ENCODE peak calls at places on chromosome 2, in five cellular contexts. One of them, this sample, is unnamed.

GRCh38 chr2:24515335-24515734 is 24.3 kb downstream of the NCOA1 start:
- DNase-seq in astrocyte of the spinal cord: no peak
- DNase-seq in upper lobe of left lung: no peak
- DNase-seq in ovary: no peak
- DNase-seq in Calu3: peak
- DNase-seq in this sample: peak

GRCh38 chr2:109254174-109254904 is 125.3 kb downstream of the SH3RF3 start:
- DNase-seq in astrocyte of the spinal cord: no peak
- DNase-seq in upper lobe of left lung: no peak
- DNase-seq in ovary: no peak
- DNase-seq in Calu3: no peak
- DNase-seq in this sample: no peak

GRCh38 chr2:27638023-27638637 is 9.3 kb downstream of the GPN1 start:
- DNase-seq in astrocyte of the spinal cord: peak
- DNase-seq in upper lobe of left lung: no peak
- DNase-seq in ovary: no peak
- DNase-seq in Calu3: no peak
- DNase-seq in this sample: no peak

GRCh38 chr2:103196834-103197233 is 435.0 kb downstream of the TMEM182 start:
- DNase-seq in astrocyte of the spinal cord: no peak
- DNase-seq in upper lobe of left lung: no peak
- DNase-seq in ovary: no peak
- DNase-seq in Calu3: no peak
- DNase-seq in this sample: no peak

GRCh38 chr2:153536105-153536504 is 57.5 kb upstream of the RPRM start:
- DNase-seq in astrocyte of the spinal cord: no peak
- DNase-seq in upper lobe of left lung: no peak
- DNase-seq in ovary: no peak
- DNase-seq in Calu3: no peak
- DNase-seq in this sample: peak

GRCh38 chr2:242020196-242021004 is 150.9 kb downstream of the RTP5 start:
- DNase-seq in astrocyte of the spinal cord: peak
- DNase-seq in upper lobe of left lung: no peak
- DNase-seq in ovary: peak
- DNase-seq in Calu3: peak
- DNase-seq in this sample: no peak

GRCh38 chr2:86037795-86038192 is 67.9 kb downstream of the POLR1A start:
- DNase-seq in astrocyte of the spinal cord: no peak
- DNase-seq in upper lobe of left lung: peak
- DNase-seq in ovary: peak
- DNase-seq in Calu3: no peak
- DNase-seq in this sample: no peak

GRCh38 chr2:239388236-239389151 is 12.3 kb downstream of the HDAC4 start:
- DNase-seq in astrocyte of the spinal cord: no peak
- DNase-seq in upper lobe of left lung: no peak
- DNase-seq in ovary: no peak
- DNase-seq in Calu3: no peak
- DNase-seq in this sample: no peak

GRCh38 chr2:71844967-71845366 is 302.7 kb downstream of the CYP26B1 start:
- DNase-seq in astrocyte of the spinal cord: no peak
- DNase-seq in upper lobe of left lung: no peak
- DNase-seq in ovary: no peak
- DNase-seq in Calu3: no peak
- DNase-seq in this sample: no peak

GRCh38 chr2:28663359-28663758 is 88.3 kb upstream of the PPP1CB start:
- DNase-seq in astrocyte of the spinal cord: peak
- DNase-seq in upper lobe of left lung: no peak
- DNase-seq in ovary: no peak
- DNase-seq in Calu3: no peak
- DNase-seq in this sample: peak

GRCh38 chr2:201118957-201119848 is 3.2 kb downstream of the CFLAR start:
- DNase-seq in astrocyte of the spinal cord: peak
- DNase-seq in upper lobe of left lung: no peak
- DNase-seq in ovary: no peak
- DNase-seq in Calu3: no peak
- DNase-seq in this sample: no peak

GRCh38 chr2:186135697-186136096 is 350.4 kb upstream of the ZC3H15 start:
- DNase-seq in astrocyte of the spinal cord: peak
- DNase-seq in upper lobe of left lung: no peak
- DNase-seq in ovary: no peak
- DNase-seq in Calu3: no peak
- DNase-seq in this sample: no peak

GRCh38 chr2:240203031-240203841 is 62.8 kb upstream of the OTOS start:
- DNase-seq in astrocyte of the spinal cord: no peak
- DNase-seq in upper lobe of left lung: no peak
- DNase-seq in ovary: no peak
- DNase-seq in Calu3: no peak
- DNase-seq in this sample: no peak

GRCh38 chr2:175063741-175064140 is 58.6 kb upstream of the CHN1 start:
- DNase-seq in astrocyte of the spinal cord: no peak
- DNase-seq in upper lobe of left lung: no peak
- DNase-seq in ovary: no peak
- DNase-seq in Calu3: no peak
- DNase-seq in this sample: peak

GRCh38 chr2:72936669-72937355 is 19.5 kb downstream of the EMX1 start:
- DNase-seq in astrocyte of the spinal cord: no peak
- DNase-seq in upper lobe of left lung: no peak
- DNase-seq in ovary: no peak
- DNase-seq in Calu3: no peak
- DNase-seq in this sample: no peak

GRCh38 chr2:66170681-66171234 is 264.2 kb upstream of the MEIS1 start:
- DNase-seq in astrocyte of the spinal cord: no peak
- DNase-seq in upper lobe of left lung: no peak
- DNase-seq in ovary: no peak
- DNase-seq in Calu3: no peak
- DNase-seq in this sample: peak

GRCh38 chr2:128742467-128742866 is 423.8 kb upstream of the HS6ST1 start:
- DNase-seq in astrocyte of the spinal cord: no peak
- DNase-seq in upper lobe of left lung: no peak
- DNase-seq in ovary: no peak
- DNase-seq in Calu3: no peak
- DNase-seq in this sample: no peak

GRCh38 chr2:223967981-223968380 is 10.7 kb downstream of the MRPL44 start:
- DNase-seq in astrocyte of the spinal cord: peak
- DNase-seq in upper lobe of left lung: no peak
- DNase-seq in ovary: no peak
- DNase-seq in Calu3: no peak
- DNase-seq in this sample: no peak

GRCh38 chr2:128491845-128492244 is 173.2 kb upstream of the HS6ST1 start:
- DNase-seq in astrocyte of the spinal cord: no peak
- DNase-seq in upper lobe of left lung: no peak
- DNase-seq in ovary: no peak
- DNase-seq in Calu3: no peak
- DNase-seq in this sample: no peak

GRCh38 chr2:72137498-72138010 is 10.1 kb downstream of the CYP26B1 start:
- DNase-seq in astrocyte of the spinal cord: no peak
- DNase-seq in upper lobe of left lung: no peak
- DNase-seq in ovary: peak
- DNase-seq in Calu3: peak
- DNase-seq in this sample: peak

GRCh38 chr2:96159084-96159830 is 14.0 kb upstream of the DUSP2 start:
- DNase-seq in astrocyte of the spinal cord: no peak
- DNase-seq in upper lobe of left lung: no peak
- DNase-seq in ovary: no peak
- DNase-seq in Calu3: no peak
- DNase-seq in this sample: no peak

GRCh38 chr2:3650140-3650944 is 7.7 kb upstream of the ALLC start:
- DNase-seq in astrocyte of the spinal cord: no peak
- DNase-seq in upper lobe of left lung: no peak
- DNase-seq in ovary: no peak
- DNase-seq in Calu3: no peak
- DNase-seq in this sample: no peak

GRCh38 chr2:105697781-105698449 is 46.8 kb upstream of the NCK2 start:
- DNase-seq in astrocyte of the spinal cord: no peak
- DNase-seq in upper lobe of left lung: no peak
- DNase-seq in ovary: no peak
- DNase-seq in Calu3: no peak
- DNase-seq in this sample: no peak

GRCh38 chr2:163877316-163877715 is 141.5 kb upstream of the FIGN start:
- DNase-seq in astrocyte of the spinal cord: peak
- DNase-seq in upper lobe of left lung: no peak
- DNase-seq in ovary: no peak
- DNase-seq in Calu3: peak
- DNase-seq in this sample: no peak

GRCh38 chr2:119218478-119219064 is 5.1 kb upstream of the STEAP3 start:
- DNase-seq in astrocyte of the spinal cord: peak
- DNase-seq in upper lobe of left lung: no peak
- DNase-seq in ovary: peak
- DNase-seq in Calu3: peak
- DNase-seq in this sample: peak

GRCh38 chr2:106845716-106846115 is 40.3 kb downstream of the ST6GAL2 start:
- DNase-seq in astrocyte of the spinal cord: no peak
- DNase-seq in upper lobe of left lung: no peak
- DNase-seq in ovary: no peak
- DNase-seq in Calu3: no peak
- DNase-seq in this sample: no peak

GRCh38 chr2:106841886-106842645 is 43.9 kb downstream of the ST6GAL2 start:
- DNase-seq in astrocyte of the spinal cord: no peak
- DNase-seq in upper lobe of left lung: no peak
- DNase-seq in ovary: no peak
- DNase-seq in Calu3: no peak
- DNase-seq in this sample: no peak

GRCh38 chr2:106843910-106844250 is 42.1 kb downstream of the ST6GAL2 start:
- DNase-seq in astrocyte of the spinal cord: no peak
- DNase-seq in upper lobe of left lung: no peak
- DNase-seq in ovary: no peak
- DNase-seq in Calu3: no peak
- DNase-seq in this sample: no peak

GRCh38 chr2:106843001-106843909 is 42.7 kb downstream of the ST6GAL2 start:
- DNase-seq in astrocyte of the spinal cord: no peak
- DNase-seq in upper lobe of left lung: no peak
- DNase-seq in ovary: no peak
- DNase-seq in Calu3: no peak
- DNase-seq in this sample: no peak

GRCh38 chr2:106839849-106840595 is 45.9 kb downstream of the ST6GAL2 start:
- DNase-seq in astrocyte of the spinal cord: no peak
- DNase-seq in upper lobe of left lung: peak
- DNase-seq in ovary: no peak
- DNase-seq in Calu3: no peak
- DNase-seq in this sample: no peak
- TF ChIP-seq CTCF in astrocyte of the spinal cord: peak
- TF ChIP-seq CTCF in upper lobe of left lung: no peak
- TF ChIP-seq CTCF in ovary: no peak
- TF ChIP-seq CTCF in Calu3: no peak
- TF ChIP-seq CTCF in this sample: no peak

DNA sequence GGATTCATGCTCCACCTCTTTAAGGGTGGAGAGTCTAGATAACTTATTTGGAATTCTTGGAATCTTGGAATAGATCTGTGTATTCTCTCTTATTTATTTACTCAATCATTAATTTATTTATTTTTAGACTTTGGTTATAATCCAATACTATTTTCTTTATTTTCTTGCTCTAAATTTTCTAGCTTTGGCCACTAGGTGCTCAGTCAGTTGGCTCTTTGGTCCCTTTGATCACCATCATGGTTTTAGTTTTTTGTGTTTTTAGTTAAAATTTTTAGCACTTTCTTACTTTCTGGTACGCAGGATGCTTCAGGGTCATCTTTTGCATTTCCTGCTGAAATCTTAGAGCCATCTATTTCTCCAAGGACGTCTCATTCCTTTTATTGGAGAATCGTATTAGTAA is 5.2 kb upstream of the PLEK start:
- DNase-seq in astrocyte of the spinal cord: no peak
- DNase-seq in upper lobe of left lung: no peak
- DNase-seq in ovary: no peak
- DNase-seq in Calu3: no peak
- DNase-seq in this sample: no peak
- TF ChIP-seq CTCF in astrocyte of the spinal cord: no peak
- TF ChIP-seq CTCF in upper lobe of left lung: no peak
- TF ChIP-seq CTCF in ovary: no peak
- TF ChIP-seq CTCF in Calu3: no peak
- TF ChIP-seq CTCF in this sample: no peak

GRCh38 chr2:227627769-227628168 is 10.5 kb downstream of the SCYGR4 start:
- DNase-seq in astrocyte of the spinal cord: no peak
- DNase-seq in upper lobe of left lung: no peak
- DNase-seq in ovary: no peak
- DNase-seq in Calu3: no peak
- DNase-seq in this sample: no peak

GRCh38 chr2:227625420-227625819 is 8.1 kb downstream of the SCYGR4 start:
- DNase-seq in astrocyte of the spinal cord: no peak
- DNase-seq in upper lobe of left lung: no peak
- DNase-seq in ovary: no peak
- DNase-seq in Calu3: no peak
- DNase-seq in this sample: no peak

GRCh38 chr2:227626580-227627151 is 9.4 kb downstream of the SCYGR4 start:
- DNase-seq in astrocyte of the spinal cord: no peak
- DNase-seq in upper lobe of left lung: no peak
- DNase-seq in ovary: no peak
- DNase-seq in Calu3: no peak
- DNase-seq in this sample: no peak

GRCh38 chr2:227617316-227618250 is at the start of gene SCYGR4:
- DNase-seq in astrocyte of the spinal cord: peak
- DNase-seq in upper lobe of left lung: no peak
- DNase-seq in ovary: no peak
- DNase-seq in Calu3: no peak
- DNase-seq in this sample: no peak

GRCh38 chr2:227623225-227623624 is 5.9 kb downstream of the SCYGR4 start:
- DNase-seq in astrocyte of the spinal cord: peak
- DNase-seq in upper lobe of left lung: no peak
- DNase-seq in ovary: no peak
- DNase-seq in Calu3: no peak
- DNase-seq in this sample: peak
- TF ChIP-seq CTCF in astrocyte of the spinal cord: no peak
- TF ChIP-seq CTCF in upper lobe of left lung: no peak
- TF ChIP-seq CTCF in ovary: no peak
- TF ChIP-seq CTCF in Calu3: no peak
- TF ChIP-seq CTCF in this sample: no peak

GRCh38 chr2:168348076-168348475 is 100.7 kb upstream of the STK39 start:
- DNase-seq in astrocyte of the spinal cord: peak
- DNase-seq in upper lobe of left lung: no peak
- DNase-seq in ovary: peak
- DNase-seq in Calu3: peak
- DNase-seq in this sample: peak
- TF ChIP-seq CTCF in astrocyte of the spinal cord: peak
- TF ChIP-seq CTCF in upper lobe of left lung: peak
- TF ChIP-seq CTCF in ovary: no peak
- TF ChIP-seq CTCF in Calu3: peak
- TF ChIP-seq CTCF in this sample: peak

GRCh38 chr2:144441711-144442141 is 78.2 kb downstream of the ZEB2 start:
- DNase-seq in astrocyte of the spinal cord: no peak
- DNase-seq in upper lobe of left lung: no peak
- DNase-seq in ovary: no peak
- DNase-seq in Calu3: no peak
- DNase-seq in this sample: no peak

GRCh38 chr2:144446136-144446535 is 73.8 kb downstream of the ZEB2 start:
- DNase-seq in astrocyte of the spinal cord: no peak
- DNase-seq in upper lobe of left lung: no peak
- DNase-seq in ovary: no peak
- DNase-seq in Calu3: no peak
- DNase-seq in this sample: no peak

GRCh38 chr2:144443837-144444236 is 76.1 kb downstream of the ZEB2 start:
- DNase-seq in astrocyte of the spinal cord: no peak
- DNase-seq in upper lobe of left lung: no peak
- DNase-seq in ovary: no peak
- DNase-seq in Calu3: no peak
- DNase-seq in this sample: no peak

GRCh38 chr2:144445196-144445595 is 74.7 kb downstream of the ZEB2 start:
- DNase-seq in astrocyte of the spinal cord: no peak
- DNase-seq in upper lobe of left lung: no peak
- DNase-seq in ovary: no peak
- DNase-seq in Calu3: no peak
- DNase-seq in this sample: no peak

GRCh38 chr2:144444418-144444817 is 75.5 kb downstream of the ZEB2 start:
- DNase-seq in astrocyte of the spinal cord: no peak
- DNase-seq in upper lobe of left lung: no peak
- DNase-seq in ovary: no peak
- DNase-seq in Calu3: no peak
- DNase-seq in this sample: no peak
- TF ChIP-seq CTCF in astrocyte of the spinal cord: no peak
- TF ChIP-seq CTCF in upper lobe of left lung: no peak
- TF ChIP-seq CTCF in ovary: no peak
- TF ChIP-seq CTCF in Calu3: no peak
- TF ChIP-seq CTCF in this sample: no peak

This sample was measured in MCF 10A.